ENCODE peak calls at places on chromosomes 13 and 19, in ten cellular contexts. One of them, this sample, is unnamed.

GRCh38 chr13:101611491-101612475 is 159.3 kb downstream of the ITGBL1 start:
- DNase-seq in stomach: no peak
- DNase-seq in suprapubic skin: no peak
- DNase-seq in heart left ventricle: no peak
- DNase-seq in Peyer's patch: no peak
- DNase-seq in esophagus squamous epithelium: no peak
- DNase-seq in IMR-90: peak
- DNase-seq in right lobe of liver: no peak
- DNase-seq in uterus: no peak
- DNase-seq in testis: no peak
- DNase-seq in this sample: no peak

GRCh38 chr19:36244066-36244465 is 29.2 kb downstream of the ZNF146 start:
- DNase-seq in stomach: no peak
- DNase-seq in suprapubic skin: peak
- DNase-seq in heart left ventricle: no peak
- DNase-seq in Peyer's patch: no peak
- DNase-seq in esophagus squamous epithelium: no peak
- DNase-seq in IMR-90: no peak
- DNase-seq in right lobe of liver: no peak
- DNase-seq in uterus: no peak
- DNase-seq in testis: no peak
- DNase-seq in this sample: no peak

GRCh38 chr13:95296326-95296939 is 4.8 kb downstream of the ABCC4 start:
- DNase-seq in stomach: peak
- DNase-seq in suprapubic skin: no peak
- DNase-seq in heart left ventricle: peak
- DNase-seq in Peyer's patch: peak
- DNase-seq in esophagus squamous epithelium: no peak
- DNase-seq in IMR-90: no peak
- DNase-seq in right lobe of liver: peak
- DNase-seq in uterus: no peak
- DNase-seq in testis: peak
- DNase-seq in this sample: no peak

GRCh38 chr13:34720618-34721017 is 221.5 kb upstream of the NBEA start:
- DNase-seq in stomach: no peak
- DNase-seq in suprapubic skin: no peak
- DNase-seq in heart left ventricle: no peak
- DNase-seq in Peyer's patch: no peak
- DNase-seq in esophagus squamous epithelium: no peak
- DNase-seq in IMR-90: no peak
- DNase-seq in right lobe of liver: no peak
- DNase-seq in uterus: no peak
- DNase-seq in testis: no peak
- DNase-seq in this sample: no peak

GRCh38 chr19:43532571-43532961 is 422 bp upstream of the ZNF575 start:
- DNase-seq in stomach: peak
- DNase-seq in suprapubic skin: no peak
- DNase-seq in heart left ventricle: peak
- DNase-seq in Peyer's patch: no peak
- DNase-seq in esophagus squamous epithelium: no peak
- DNase-seq in IMR-90: no peak
- DNase-seq in right lobe of liver: peak
- DNase-seq in uterus: no peak
- DNase-seq in testis: peak
- DNase-seq in this sample: no peak

GRCh38 chr19:39828015-39828633 is 5.8 kb downstream of the DYRK1B start:
- DNase-seq in stomach: no peak
- DNase-seq in suprapubic skin: no peak
- DNase-seq in heart left ventricle: no peak
- DNase-seq in Peyer's patch: peak
- DNase-seq in esophagus squamous epithelium: no peak
- DNase-seq in IMR-90: no peak
- DNase-seq in right lobe of liver: no peak
- DNase-seq in uterus: no peak
- DNase-seq in testis: no peak
- DNase-seq in this sample: no peak

GRCh38 chr13:106691861-106692260 is 123.9 kb upstream of the ARGLU1 start:
- DNase-seq in stomach: no peak
- DNase-seq in suprapubic skin: no peak
- DNase-seq in heart left ventricle: no peak
- DNase-seq in Peyer's patch: no peak
- DNase-seq in esophagus squamous epithelium: no peak
- DNase-seq in IMR-90: no peak
- DNase-seq in right lobe of liver: no peak
- DNase-seq in uterus: no peak
- DNase-seq in testis: no peak
- DNase-seq in this sample: no peak

GRCh38 chr13:49533586-49534269 is 38.0 kb downstream of the PHF11 start:
- DNase-seq in stomach: no peak
- DNase-seq in suprapubic skin: no peak
- DNase-seq in heart left ventricle: no peak
- DNase-seq in Peyer's patch: no peak
- DNase-seq in esophagus squamous epithelium: no peak
- DNase-seq in IMR-90: no peak
- DNase-seq in right lobe of liver: no peak
- DNase-seq in uterus: no peak
- DNase-seq in testis: no peak
- DNase-seq in this sample: no peak

GRCh38 chr19:14048439-14049153 is 13.3 kb downstream of the PALM3 start:
- DNase-seq in stomach: peak
- DNase-seq in suprapubic skin: no peak
- DNase-seq in heart left ventricle: peak
- DNase-seq in Peyer's patch: peak
- DNase-seq in esophagus squamous epithelium: no peak
- DNase-seq in IMR-90: no peak
- DNase-seq in right lobe of liver: no peak
- DNase-seq in uterus: no peak
- DNase-seq in testis: peak
- DNase-seq in this sample: peak

GRCh38 chr13:93307166-93307565 is 80.6 kb downstream of the GPC6 start:
- DNase-seq in stomach: no peak
- DNase-seq in suprapubic skin: no peak
- DNase-seq in heart left ventricle: no peak
- DNase-seq in Peyer's patch: no peak
- DNase-seq in esophagus squamous epithelium: no peak
- DNase-seq in IMR-90: peak
- DNase-seq in right lobe of liver: no peak
- DNase-seq in uterus: no peak
- DNase-seq in testis: no peak
- DNase-seq in this sample: no peak

GRCh38 chr19:49441210-49441959 is at the start of gene SLC17A7:
- DNase-seq in stomach: no peak
- DNase-seq in suprapubic skin: peak
- DNase-seq in heart left ventricle: peak
- DNase-seq in Peyer's patch: no peak
- DNase-seq in esophagus squamous epithelium: no peak
- DNase-seq in IMR-90: no peak
- DNase-seq in right lobe of liver: no peak
- DNase-seq in uterus: peak
- DNase-seq in testis: peak
- DNase-seq in this sample: peak

GRCh38 chr13:76043882-76044281 is 407.8 kb downstream of the LMO7 start:
- DNase-seq in stomach: no peak
- DNase-seq in suprapubic skin: no peak
- DNase-seq in heart left ventricle: no peak
- DNase-seq in Peyer's patch: no peak
- DNase-seq in esophagus squamous epithelium: no peak
- DNase-seq in IMR-90: no peak
- DNase-seq in right lobe of liver: no peak
- DNase-seq in uterus: no peak
- DNase-seq in testis: no peak
- DNase-seq in this sample: no peak

GRCh38 chr13:59345316-59345715 is 818.4 kb downstream of the DIAPH3 start:
- DNase-seq in stomach: no peak
- DNase-seq in suprapubic skin: no peak
- DNase-seq in heart left ventricle: peak
- DNase-seq in Peyer's patch: no peak
- DNase-seq in esophagus squamous epithelium: no peak
- DNase-seq in IMR-90: no peak
- DNase-seq in right lobe of liver: no peak
- DNase-seq in uterus: no peak
- DNase-seq in testis: no peak
- DNase-seq in this sample: no peak

GRCh38 chr19:17041994-17042393 is 15.4 kb upstream of the CPAMD8 start:
- DNase-seq in stomach: no peak
- DNase-seq in suprapubic skin: no peak
- DNase-seq in heart left ventricle: peak
- DNase-seq in Peyer's patch: no peak
- DNase-seq in esophagus squamous epithelium: no peak
- DNase-seq in IMR-90: peak
- DNase-seq in right lobe of liver: no peak
- DNase-seq in uterus: no peak
- DNase-seq in testis: no peak
- DNase-seq in this sample: no peak

GRCh38 chr19:29587518-29587986 is 18.5 kb upstream of the POP4 start:
- DNase-seq in stomach: no peak
- DNase-seq in suprapubic skin: no peak
- DNase-seq in heart left ventricle: no peak
- DNase-seq in Peyer's patch: peak
- DNase-seq in esophagus squamous epithelium: no peak
- DNase-seq in IMR-90: peak
- DNase-seq in right lobe of liver: no peak
- DNase-seq in uterus: no peak
- DNase-seq in testis: no peak
- DNase-seq in this sample: no peak

GRCh38 chr19:37997911-37998344 is 90.9 kb downstream of the SIPA1L3 start:
- DNase-seq in stomach: no peak
- DNase-seq in suprapubic skin: no peak
- DNase-seq in heart left ventricle: no peak
- DNase-seq in Peyer's patch: no peak
- DNase-seq in esophagus squamous epithelium: no peak
- DNase-seq in IMR-90: peak
- DNase-seq in right lobe of liver: no peak
- DNase-seq in uterus: no peak
- DNase-seq in testis: no peak
- DNase-seq in this sample: no peak

GRCh38 chr13:95185851-95186250 is 115.4 kb downstream of the ABCC4 start:
- DNase-seq in stomach: no peak
- DNase-seq in suprapubic skin: no peak
- DNase-seq in heart left ventricle: no peak
- DNase-seq in Peyer's patch: peak
- DNase-seq in esophagus squamous epithelium: no peak
- DNase-seq in IMR-90: no peak
- DNase-seq in right lobe of liver: no peak
- DNase-seq in uterus: no peak
- DNase-seq in testis: no peak
- DNase-seq in this sample: no peak

GRCh38 chr13:40547545-40548322 is 118.7 kb downstream of the FOXO1 start:
- DNase-seq in stomach: no peak
- DNase-seq in suprapubic skin: no peak
- DNase-seq in heart left ventricle: no peak
- DNase-seq in Peyer's patch: no peak
- DNase-seq in esophagus squamous epithelium: no peak
- DNase-seq in IMR-90: no peak
- DNase-seq in right lobe of liver: no peak
- DNase-seq in uterus: no peak
- DNase-seq in testis: no peak
- DNase-seq in this sample: no peak
- H3K27ac ChIP-seq in stomach: no peak
- H3K27ac ChIP-seq in suprapubic skin: peak
- H3K27ac ChIP-seq in heart left ventricle: no peak
- H3K27ac ChIP-seq in Peyer's patch: no peak
- H3K27ac ChIP-seq in esophagus squamous epithelium: no peak
- H3K27ac ChIP-seq in IMR-90: no peak
- H3K27ac ChIP-seq in right lobe of liver: no peak
- H3K27ac ChIP-seq in uterus: peak
- H3K27ac ChIP-seq in testis: no peak
- H3K27ac ChIP-seq in this sample: peak

DNA sequence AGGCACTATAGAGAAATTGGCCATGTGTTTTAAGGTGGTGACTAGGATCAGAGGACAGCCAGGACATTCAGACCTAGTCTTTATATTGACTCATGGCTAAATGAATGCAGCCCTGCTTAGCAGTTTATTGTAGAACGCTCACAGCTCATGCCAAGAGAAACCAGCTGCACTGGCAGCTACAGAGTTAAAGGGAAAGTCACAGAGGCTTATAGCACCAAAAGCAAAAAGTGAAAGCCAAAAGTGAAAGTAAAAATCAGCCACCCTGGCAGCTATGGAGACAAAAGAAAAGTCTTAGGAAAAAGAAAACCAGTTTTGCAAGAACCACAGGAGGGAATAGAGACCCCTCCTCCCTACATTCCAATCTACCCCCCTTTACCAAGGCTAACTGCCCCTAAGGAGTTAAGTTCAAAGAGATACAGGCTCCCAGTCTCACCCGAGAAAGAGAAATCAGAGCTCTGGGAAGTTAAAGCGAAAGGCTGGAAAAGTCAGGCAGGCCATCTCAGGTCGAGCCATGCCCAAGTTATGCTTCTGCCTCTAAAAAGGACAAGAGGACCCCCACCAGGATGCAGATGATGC is 99.0 kb downstream of the ZNF429 start:
- DNase-seq in stomach: no peak
- DNase-seq in suprapubic skin: no peak
- DNase-seq in heart left ventricle: no peak
- DNase-seq in Peyer's patch: no peak
- DNase-seq in esophagus squamous epithelium: no peak
- DNase-seq in IMR-90: peak
- DNase-seq in right lobe of liver: no peak
- DNase-seq in uterus: no peak
- DNase-seq in testis: no peak
- DNase-seq in this sample: no peak
- H3K4me3 ChIP-seq in stomach: peak
- H3K4me3 ChIP-seq in suprapubic skin: peak
- H3K4me3 ChIP-seq in heart left ventricle: peak
- H3K4me3 ChIP-seq in Peyer's patch: peak
- H3K4me3 ChIP-seq in esophagus squamous epithelium: peak
- H3K4me3 ChIP-seq in IMR-90: peak
- H3K4me3 ChIP-seq in right lobe of liver: peak
- H3K4me3 ChIP-seq in uterus: peak
- H3K4me3 ChIP-seq in testis: peak
- H3K4me3 ChIP-seq in this sample: peak

DNA sequence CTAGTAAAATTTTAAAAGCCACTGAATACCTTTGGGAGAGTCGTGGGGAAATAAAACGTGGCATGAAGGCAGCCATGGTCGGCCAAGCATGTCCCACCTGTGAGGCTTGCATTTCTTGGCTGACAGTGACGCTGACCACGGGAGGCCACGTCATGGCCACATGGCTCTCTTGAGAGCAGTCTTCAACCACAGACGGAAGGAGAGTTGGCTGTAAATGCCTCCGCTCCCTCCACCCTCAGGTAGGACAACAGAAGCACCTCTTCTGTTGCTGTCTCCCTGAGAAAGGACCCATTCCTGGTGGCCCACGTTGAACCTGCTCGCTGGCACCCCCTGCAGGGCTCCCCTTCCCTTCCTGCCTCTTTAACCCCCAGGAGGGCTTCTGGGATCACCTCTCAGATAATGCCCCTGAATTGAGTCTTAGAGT is 10.6 kb upstream of the LRRC25 start:
- DNase-seq in stomach: peak
- DNase-seq in suprapubic skin: no peak
- DNase-seq in heart left ventricle: no peak
- DNase-seq in Peyer's patch: peak
- DNase-seq in esophagus squamous epithelium: no peak
- DNase-seq in IMR-90: no peak
- DNase-seq in right lobe of liver: no peak
- DNase-seq in uterus: no peak
- DNase-seq in testis: no peak
- DNase-seq in this sample: no peak
- TF ChIP-seq POLR2A in stomach: no peak
- TF ChIP-seq POLR2A in suprapubic skin: no peak
- TF ChIP-seq POLR2A in heart left ventricle: no peak
- TF ChIP-seq POLR2A in Peyer's patch: no peak
- TF ChIP-seq POLR2A in esophagus squamous epithelium: no peak
- TF ChIP-seq POLR2A in IMR-90: no peak
- TF ChIP-seq POLR2A in right lobe of liver: no peak
- TF ChIP-seq POLR2A in uterus: no peak
- TF ChIP-seq POLR2A in testis: no peak
- TF ChIP-seq POLR2A in this sample: no peak

GRCh38 chr19:34678085-34678412 is 571 bp downstream of the ZNF302 start:
- DNase-seq in stomach: no peak
- DNase-seq in suprapubic skin: no peak
- DNase-seq in heart left ventricle: no peak
- DNase-seq in Peyer's patch: no peak
- DNase-seq in esophagus squamous epithelium: no peak
- DNase-seq in IMR-90: no peak
- DNase-seq in right lobe of liver: no peak
- DNase-seq in uterus: no peak
- DNase-seq in testis: no peak
- DNase-seq in this sample: no peak
- H3K27ac ChIP-seq in stomach: peak
- H3K27ac ChIP-seq in suprapubic skin: peak
- H3K27ac ChIP-seq in heart left ventricle: peak
- H3K27ac ChIP-seq in Peyer's patch: peak
- H3K27ac ChIP-seq in esophagus squamous epithelium: peak
- H3K27ac ChIP-seq in IMR-90: peak
- H3K27ac ChIP-seq in right lobe of liver: peak
- H3K27ac ChIP-seq in uterus: peak
- H3K27ac ChIP-seq in testis: peak
- H3K27ac ChIP-seq in this sample: peak